ENCODE peak calls at places on chromosome 6, in seven cellular contexts. One of them, this sample, is unnamed.

GRCh38 chr6:20319520-20320357 is 81.9 kb upstream of the E2F3 start:
- DNase-seq in CD8-positive, alpha-beta memory T cell: peak
- DNase-seq in HCT116: no peak
- DNase-seq in CD4-positive, CD25-positive, alpha-beta regulatory T cell: peak
- DNase-seq in cardiac muscle cell: no peak
- DNase-seq in HepG2: no peak
- DNase-seq in stomach: peak
- DNase-seq in this sample: no peak

GRCh38 chr6:4781967-4782537 is 5.8 kb downstream of the CDYL start:
- DNase-seq in CD8-positive, alpha-beta memory T cell: no peak
- DNase-seq in HCT116: no peak
- DNase-seq in CD4-positive, CD25-positive, alpha-beta regulatory T cell: no peak
- DNase-seq in HepG2: no peak
- DNase-seq in cardiac muscle cell: no peak
- DNase-seq in stomach: no peak
- DNase-seq in this sample: no peak

GRCh38 chr6:158661156-158661555 is 11.3 kb downstream of the SYTL3 start:
- DNase-seq in CD8-positive, alpha-beta memory T cell: no peak
- DNase-seq in CD4-positive, CD25-positive, alpha-beta regulatory T cell: no peak
- DNase-seq in HepG2: no peak
- DNase-seq in stomach: no peak
- DNase-seq in cardiac muscle cell: no peak
- DNase-seq in HCT116: no peak
- DNase-seq in this sample: no peak

GRCh38 chr6:148501178-148501590 is 158.5 kb downstream of the SASH1 start:
- DNase-seq in CD4-positive, CD25-positive, alpha-beta regulatory T cell: no peak
- DNase-seq in HepG2: no peak
- DNase-seq in cardiac muscle cell: peak
- DNase-seq in HCT116: peak
- DNase-seq in CD8-positive, alpha-beta memory T cell: no peak
- DNase-seq in stomach: no peak
- DNase-seq in this sample: no peak

GRCh38 chr6:135935951-135936601 is 84.6 kb downstream of the PDE7B start:
- DNase-seq in HCT116: no peak
- DNase-seq in cardiac muscle cell: no peak
- DNase-seq in CD8-positive, alpha-beta memory T cell: no peak
- DNase-seq in stomach: no peak
- DNase-seq in CD4-positive, CD25-positive, alpha-beta regulatory T cell: no peak
- DNase-seq in HepG2: no peak
- DNase-seq in this sample: peak

GRCh38 chr6:30480536-30481156 is 8.7 kb upstream of the HLA-E start:
- DNase-seq in stomach: no peak
- DNase-seq in CD4-positive, CD25-positive, alpha-beta regulatory T cell: peak
- DNase-seq in cardiac muscle cell: peak
- DNase-seq in HepG2: no peak
- DNase-seq in CD8-positive, alpha-beta memory T cell: peak
- DNase-seq in HCT116: no peak
- DNase-seq in this sample: no peak

GRCh38 chr6:40520683-40521082 is 66.5 kb downstream of the LRFN2 start:
- DNase-seq in cardiac muscle cell: no peak
- DNase-seq in HCT116: no peak
- DNase-seq in HepG2: no peak
- DNase-seq in CD8-positive, alpha-beta memory T cell: no peak
- DNase-seq in CD4-positive, CD25-positive, alpha-beta regulatory T cell: no peak
- DNase-seq in stomach: no peak
- DNase-seq in this sample: no peak

GRCh38 chr6:12324741-12325140 is 34.6 kb downstream of the EDN1 start:
- DNase-seq in HepG2: peak
- DNase-seq in HCT116: peak
- DNase-seq in CD4-positive, CD25-positive, alpha-beta regulatory T cell: no peak
- DNase-seq in stomach: no peak
- DNase-seq in cardiac muscle cell: no peak
- DNase-seq in CD8-positive, alpha-beta memory T cell: no peak
- DNase-seq in this sample: no peak

GRCh38 chr6:115241373-115241772 is 819.3 kb downstream of the FRK start:
- DNase-seq in CD8-positive, alpha-beta memory T cell: no peak
- DNase-seq in HCT116: no peak
- DNase-seq in HepG2: no peak
- DNase-seq in cardiac muscle cell: no peak
- DNase-seq in stomach: no peak
- DNase-seq in CD4-positive, CD25-positive, alpha-beta regulatory T cell: no peak
- DNase-seq in this sample: no peak

GRCh38 chr6:45265246-45265645 is 62.9 kb upstream of the RUNX2 start:
- DNase-seq in CD8-positive, alpha-beta memory T cell: no peak
- DNase-seq in stomach: no peak
- DNase-seq in HepG2: peak
- DNase-seq in CD4-positive, CD25-positive, alpha-beta regulatory T cell: no peak
- DNase-seq in HCT116: no peak
- DNase-seq in cardiac muscle cell: peak
- DNase-seq in this sample: no peak

GRCh38 chr6:12336121-12336971 is 46.2 kb downstream of the EDN1 start:
- DNase-seq in stomach: no peak
- DNase-seq in CD8-positive, alpha-beta memory T cell: no peak
- DNase-seq in HCT116: no peak
- DNase-seq in CD4-positive, CD25-positive, alpha-beta regulatory T cell: no peak
- DNase-seq in cardiac muscle cell: no peak
- DNase-seq in HepG2: no peak
- DNase-seq in this sample: no peak

GRCh38 chr6:103675807-103676406 is 1183.8 kb downstream of the HACE1 start:
- DNase-seq in HCT116: no peak
- DNase-seq in CD8-positive, alpha-beta memory T cell: no peak
- DNase-seq in cardiac muscle cell: no peak
- DNase-seq in HepG2: no peak
- DNase-seq in stomach: no peak
- DNase-seq in CD4-positive, CD25-positive, alpha-beta regulatory T cell: no peak
- DNase-seq in this sample: no peak

GRCh38 chr6:149484733-149485700 is at the start of gene ZC3H12D:
- DNase-seq in HepG2: peak
- DNase-seq in stomach: peak
- DNase-seq in CD8-positive, alpha-beta memory T cell: peak
- DNase-seq in cardiac muscle cell: peak
- DNase-seq in HCT116: peak
- DNase-seq in CD4-positive, CD25-positive, alpha-beta regulatory T cell: peak
- DNase-seq in this sample: no peak

GRCh38 chr6:144349690-144350132 is 64.6 kb downstream of the UTRN start:
- DNase-seq in CD8-positive, alpha-beta memory T cell: peak
- DNase-seq in HepG2: peak
- DNase-seq in stomach: no peak
- DNase-seq in cardiac muscle cell: peak
- DNase-seq in HCT116: peak
- DNase-seq in CD4-positive, CD25-positive, alpha-beta regulatory T cell: no peak
- DNase-seq in this sample: no peak

GRCh38 chr6:168956884-168957730 is 296.5 kb downstream of the THBS2 start:
- DNase-seq in HepG2: peak
- DNase-seq in stomach: peak
- DNase-seq in cardiac muscle cell: peak
- DNase-seq in CD4-positive, CD25-positive, alpha-beta regulatory T cell: peak
- DNase-seq in CD8-positive, alpha-beta memory T cell: peak
- DNase-seq in HCT116: peak
- DNase-seq in this sample: peak

GRCh38 chr6:49548613-49549304 is 1.7 kb upstream of the C6orf141 start:
- DNase-seq in HCT116: no peak
- DNase-seq in cardiac muscle cell: no peak
- DNase-seq in CD8-positive, alpha-beta memory T cell: no peak
- DNase-seq in stomach: no peak
- DNase-seq in HepG2: no peak
- DNase-seq in CD4-positive, CD25-positive, alpha-beta regulatory T cell: no peak
- DNase-seq in this sample: no peak

GRCh38 chr6:41799517-41799916 is 12.0 kb downstream of the TOMM6 start:
- DNase-seq in cardiac muscle cell: no peak
- DNase-seq in HCT116: no peak
- DNase-seq in CD4-positive, CD25-positive, alpha-beta regulatory T cell: no peak
- DNase-seq in HepG2: no peak
- DNase-seq in CD8-positive, alpha-beta memory T cell: no peak
- DNase-seq in stomach: no peak
- DNase-seq in this sample: no peak

GRCh38 chr6:124487778-124488431 is 474.3 kb upstream of the RNF217 start:
- DNase-seq in HCT116: no peak
- DNase-seq in HepG2: no peak
- DNase-seq in CD4-positive, CD25-positive, alpha-beta regulatory T cell: no peak
- DNase-seq in cardiac muscle cell: peak
- DNase-seq in CD8-positive, alpha-beta memory T cell: no peak
- DNase-seq in stomach: no peak
- DNase-seq in this sample: peak

GRCh38 chr6:5379647-5380242 is 118.4 kb downstream of the FARS2 start:
- DNase-seq in CD8-positive, alpha-beta memory T cell: no peak
- DNase-seq in stomach: no peak
- DNase-seq in CD4-positive, CD25-positive, alpha-beta regulatory T cell: no peak
- DNase-seq in HCT116: peak
- DNase-seq in cardiac muscle cell: peak
- DNase-seq in HepG2: peak
- DNase-seq in this sample: no peak

GRCh38 chr6:32086661-32087573 is 22.2 kb downstream of the TNXB start:
- DNase-seq in CD8-positive, alpha-beta memory T cell: no peak
- DNase-seq in cardiac muscle cell: peak
- DNase-seq in HCT116: no peak
- DNase-seq in stomach: peak
- DNase-seq in CD4-positive, CD25-positive, alpha-beta regulatory T cell: no peak
- DNase-seq in HepG2: peak
- DNase-seq in this sample: no peak

GRCh38 chr6:170128346-170128745 is 162.5 kb downstream of the DLL1 start:
- DNase-seq in HepG2: no peak
- DNase-seq in stomach: peak
- DNase-seq in cardiac muscle cell: no peak
- DNase-seq in CD8-positive, alpha-beta memory T cell: no peak
- DNase-seq in CD4-positive, CD25-positive, alpha-beta regulatory T cell: no peak
- DNase-seq in HCT116: no peak
- DNase-seq in this sample: no peak

GRCh38 chr6:33297406-33297955 is 1.3 kb downstream of the RGL2 start:
- DNase-seq in CD4-positive, CD25-positive, alpha-beta regulatory T cell: no peak
- DNase-seq in HepG2: no peak
- DNase-seq in CD8-positive, alpha-beta memory T cell: no peak
- DNase-seq in stomach: peak
- DNase-seq in HCT116: no peak
- DNase-seq in cardiac muscle cell: no peak
- DNase-seq in this sample: no peak

GRCh38 chr6:81853975-81854374 is 101.5 kb upstream of the TENT5A start:
- DNase-seq in HCT116: no peak
- DNase-seq in CD4-positive, CD25-positive, alpha-beta regulatory T cell: no peak
- DNase-seq in CD8-positive, alpha-beta memory T cell: no peak
- DNase-seq in HepG2: peak
- DNase-seq in stomach: no peak
- DNase-seq in cardiac muscle cell: no peak
- DNase-seq in this sample: no peak

GRCh38 chr6:43492673-43493072 is 15.3 kb downstream of the TJAP1 start:
- DNase-seq in cardiac muscle cell: peak
- DNase-seq in CD4-positive, CD25-positive, alpha-beta regulatory T cell: no peak
- DNase-seq in stomach: no peak
- DNase-seq in CD8-positive, alpha-beta memory T cell: no peak
- DNase-seq in HepG2: no peak
- DNase-seq in HCT116: no peak
- DNase-seq in this sample: no peak
- H3K27ac ChIP-seq in cardiac muscle cell: no peak
- H3K27ac ChIP-seq in CD4-positive, CD25-positive, alpha-beta regulatory T cell: no peak
- H3K27ac ChIP-seq in stomach: no peak
- H3K27ac ChIP-seq in CD8-positive, alpha-beta memory T cell: no peak
- H3K27ac ChIP-seq in HepG2: no peak
- H3K27ac ChIP-seq in HCT116: no peak
- H3K27ac ChIP-seq in this sample: peak

GRCh38 chr6:111720931-111721496 is 115.3 kb upstream of the TRAF3IP2 start:
- DNase-seq in CD4-positive, CD25-positive, alpha-beta regulatory T cell: no peak
- DNase-seq in cardiac muscle cell: no peak
- DNase-seq in HepG2: no peak
- DNase-seq in stomach: no peak
- DNase-seq in HCT116: no peak
- DNase-seq in CD8-positive, alpha-beta memory T cell: no peak
- DNase-seq in this sample: no peak

GRCh38 chr6:111718990-111719389 is 113.3 kb upstream of the TRAF3IP2 start:
- DNase-seq in HepG2: no peak
- DNase-seq in cardiac muscle cell: no peak
- DNase-seq in stomach: no peak
- DNase-seq in CD8-positive, alpha-beta memory T cell: no peak
- DNase-seq in CD4-positive, CD25-positive, alpha-beta regulatory T cell: no peak
- DNase-seq in HCT116: no peak
- DNase-seq in this sample: no peak

GRCh38 chr6:111717621-111718020 is 111.9 kb upstream of the TRAF3IP2 start:
- DNase-seq in HepG2: no peak
- DNase-seq in CD4-positive, CD25-positive, alpha-beta regulatory T cell: no peak
- DNase-seq in cardiac muscle cell: no peak
- DNase-seq in stomach: no peak
- DNase-seq in CD8-positive, alpha-beta memory T cell: no peak
- DNase-seq in HCT116: no peak
- DNase-seq in this sample: no peak

GRCh38 chr6:111716325-111716724 is 110.6 kb upstream of the TRAF3IP2 start:
- DNase-seq in HepG2: no peak
- DNase-seq in HCT116: no peak
- DNase-seq in stomach: no peak
- DNase-seq in CD4-positive, CD25-positive, alpha-beta regulatory T cell: no peak
- DNase-seq in CD8-positive, alpha-beta memory T cell: no peak
- DNase-seq in cardiac muscle cell: no peak
- DNase-seq in this sample: no peak

GRCh38 chr6:111718326-111718725 is 112.6 kb upstream of the TRAF3IP2 start:
- DNase-seq in CD8-positive, alpha-beta memory T cell: no peak
- DNase-seq in stomach: no peak
- DNase-seq in CD4-positive, CD25-positive, alpha-beta regulatory T cell: no peak
- DNase-seq in HepG2: no peak
- DNase-seq in HCT116: no peak
- DNase-seq in cardiac muscle cell: no peak
- DNase-seq in this sample: no peak
- H3K27ac ChIP-seq in CD8-positive, alpha-beta memory T cell: no peak
- H3K27ac ChIP-seq in stomach: no peak
- H3K27ac ChIP-seq in CD4-positive, CD25-positive, alpha-beta regulatory T cell: peak
- H3K27ac ChIP-seq in HepG2: no peak
- H3K27ac ChIP-seq in HCT116: no peak
- H3K27ac ChIP-seq in cardiac muscle cell: no peak
- H3K27ac ChIP-seq in this sample: no peak

GRCh38 chr6:3484946-3485345 is 28.1 kb upstream of the SLC22A23 start:
- DNase-seq in HepG2: no peak
- DNase-seq in cardiac muscle cell: no peak
- DNase-seq in stomach: no peak
- DNase-seq in CD8-positive, alpha-beta memory T cell: no peak
- DNase-seq in HCT116: no peak
- DNase-seq in CD4-positive, CD25-positive, alpha-beta regulatory T cell: no peak
- DNase-seq in this sample: no peak
- H3K27ac ChIP-seq in HepG2: no peak
- H3K27ac ChIP-seq in cardiac muscle cell: no peak
- H3K27ac ChIP-seq in stomach: no peak
- H3K27ac ChIP-seq in CD8-positive, alpha-beta memory T cell: no peak
- H3K27ac ChIP-seq in HCT116: no peak
- H3K27ac ChIP-seq in CD4-positive, CD25-positive, alpha-beta regulatory T cell: no peak
- H3K27ac ChIP-seq in this sample: no peak

DNA sequence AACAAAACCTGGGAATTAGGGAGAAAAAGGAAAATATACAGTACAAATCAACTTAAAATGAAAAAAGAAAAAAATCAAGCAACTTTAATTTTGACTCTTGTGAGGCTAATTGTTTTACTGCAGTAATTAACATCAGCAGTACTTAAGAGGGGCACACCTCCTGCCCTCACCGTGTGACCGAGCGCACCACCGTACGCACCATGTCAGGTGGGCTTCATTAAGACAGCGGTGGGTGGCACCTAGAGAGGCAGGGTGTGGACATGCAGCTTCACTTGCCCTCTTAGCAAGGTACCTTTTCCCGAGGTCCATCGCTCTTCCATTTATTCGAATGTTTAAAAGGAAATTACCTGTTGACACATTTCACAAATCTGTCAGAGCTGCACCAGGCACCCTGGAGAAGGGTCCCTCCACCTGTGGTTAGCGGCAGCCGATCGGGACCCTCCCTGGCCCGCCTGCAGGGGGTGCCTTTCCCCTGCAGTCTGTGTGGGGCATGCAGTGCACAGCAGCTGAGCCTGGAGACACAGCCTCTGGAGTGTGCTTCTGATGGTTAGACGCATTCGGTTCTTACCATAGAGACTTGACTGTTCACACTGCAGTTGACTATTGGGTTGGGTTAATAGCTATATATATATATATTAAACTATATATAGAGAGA is 184.1 kb downstream of the TMEM242 start:
- DNase-seq in HepG2: peak
- DNase-seq in CD8-positive, alpha-beta memory T cell: no peak
- DNase-seq in HCT116: no peak
- DNase-seq in CD4-positive, CD25-positive, alpha-beta regulatory T cell: no peak
- DNase-seq in stomach: no peak
- DNase-seq in cardiac muscle cell: no peak
- DNase-seq in this sample: no peak
- H3K27ac ChIP-seq in HepG2: no peak
- H3K27ac ChIP-seq in CD8-positive, alpha-beta memory T cell: no peak
- H3K27ac ChIP-seq in HCT116: no peak
- H3K27ac ChIP-seq in CD4-positive, CD25-positive, alpha-beta regulatory T cell: no peak
- H3K27ac ChIP-seq in stomach: no peak
- H3K27ac ChIP-seq in cardiac muscle cell: no peak
- H3K27ac ChIP-seq in this sample: no peak

This sample was measured in epithelial cell of prostate.